ENCODE peak calls at places on chromosomes 6 and 20, in ten cellular contexts. One of them, this sample, is unnamed.

GRCh38 chr6:10412948-10413849 is 1.7 kb downstream of the TFAP2A start:
- DNase-seq in Karpas-422: peak; percentile 55
- DNase-seq in stimulated activated CD8-positive, alpha-beta memory T cell treated with anti-CD3 and anti-CD28 coated beads, Interleukin-12 subunit alpha, Interleukin-12 subunit beta, amount 100 ng/mL, for 4 hours: no peak
- DNase-seq in ACHN: no peak
- DNase-seq in astrocyte of the spinal cord: no peak
- DNase-seq in ecto neural progenitor cell: peak; percentile 72
- DNase-seq in activated CD4-positive, CD25-positive, alpha-beta regulatory T cell treated with anti-CD3 and anti-CD28 coated beads, Interleukin-2, amount 50 U/mL, for 72 hours: no peak
- DNase-seq in effector memory CD8-positive, alpha-beta T cell: no peak
- DNase-seq in Caki2: no peak
- DNase-seq in upper lobe of right lung: peak; percentile 77
- DNase-seq in this sample: peak; percentile 95

GRCh38 chr6:143222758-143223334 is 162.2 kb downstream of the AIG1 start:
- DNase-seq in ecto neural progenitor cell: no peak
- DNase-seq in Caki2: no peak
- DNase-seq in upper lobe of right lung: no peak
- DNase-seq in stimulated activated CD8-positive, alpha-beta memory T cell treated with anti-CD3 and anti-CD28 coated beads, Interleukin-12 subunit alpha, Interleukin-12 subunit beta, amount 100 ng/mL, for 4 hours: no peak
- DNase-seq in activated CD4-positive, CD25-positive, alpha-beta regulatory T cell treated with anti-CD3 and anti-CD28 coated beads, Interleukin-2, amount 50 U/mL, for 72 hours: no peak
- DNase-seq in astrocyte of the spinal cord: no peak
- DNase-seq in effector memory CD8-positive, alpha-beta T cell: no peak
- DNase-seq in Karpas-422: no peak
- DNase-seq in ACHN: no peak
- DNase-seq in this sample: no peak

GRCh38 chr6:115675443-115675842 is 385.2 kb downstream of the FRK start:
- DNase-seq in ACHN: no peak
- DNase-seq in Caki2: no peak
- DNase-seq in astrocyte of the spinal cord: no peak
- DNase-seq in Karpas-422: no peak
- DNase-seq in stimulated activated CD8-positive, alpha-beta memory T cell treated with anti-CD3 and anti-CD28 coated beads, Interleukin-12 subunit alpha, Interleukin-12 subunit beta, amount 100 ng/mL, for 4 hours: no peak
- DNase-seq in upper lobe of right lung: no peak
- DNase-seq in activated CD4-positive, CD25-positive, alpha-beta regulatory T cell treated with anti-CD3 and anti-CD28 coated beads, Interleukin-2, amount 50 U/mL, for 72 hours: no peak
- DNase-seq in ecto neural progenitor cell: no peak
- DNase-seq in effector memory CD8-positive, alpha-beta T cell: no peak
- DNase-seq in this sample: no peak

GRCh38 chr6:7818480-7819165 is 92.0 kb downstream of the TXNDC5 start:
- DNase-seq in upper lobe of right lung: no peak
- DNase-seq in Karpas-422: no peak
- DNase-seq in Caki2: no peak
- DNase-seq in stimulated activated CD8-positive, alpha-beta memory T cell treated with anti-CD3 and anti-CD28 coated beads, Interleukin-12 subunit alpha, Interleukin-12 subunit beta, amount 100 ng/mL, for 4 hours: no peak
- DNase-seq in activated CD4-positive, CD25-positive, alpha-beta regulatory T cell treated with anti-CD3 and anti-CD28 coated beads, Interleukin-2, amount 50 U/mL, for 72 hours: no peak
- DNase-seq in ecto neural progenitor cell: no peak
- DNase-seq in ACHN: no peak
- DNase-seq in astrocyte of the spinal cord: no peak
- DNase-seq in effector memory CD8-positive, alpha-beta T cell: no peak
- DNase-seq in this sample: no peak

GRCh38 chr20:19964289-19965263 is 52.6 kb upstream of the NAA20 start:
- DNase-seq in astrocyte of the spinal cord: peak; percentile 76
- DNase-seq in ecto neural progenitor cell: no peak
- DNase-seq in activated CD4-positive, CD25-positive, alpha-beta regulatory T cell treated with anti-CD3 and anti-CD28 coated beads, Interleukin-2, amount 50 U/mL, for 72 hours: no peak
- DNase-seq in upper lobe of right lung: no peak
- DNase-seq in Caki2: peak; percentile 82
- DNase-seq in effector memory CD8-positive, alpha-beta T cell: no peak
- DNase-seq in ACHN: peak; percentile 57
- DNase-seq in Karpas-422: no peak
- DNase-seq in stimulated activated CD8-positive, alpha-beta memory T cell treated with anti-CD3 and anti-CD28 coated beads, Interleukin-12 subunit alpha, Interleukin-12 subunit beta, amount 100 ng/mL, for 4 hours: no peak
- DNase-seq in this sample: peak; percentile 96

GRCh38 chr6:53005667-53006250 is 10.7 kb upstream of the GSTA4 start:
- DNase-seq in ecto neural progenitor cell: no peak
- DNase-seq in stimulated activated CD8-positive, alpha-beta memory T cell treated with anti-CD3 and anti-CD28 coated beads, Interleukin-12 subunit alpha, Interleukin-12 subunit beta, amount 100 ng/mL, for 4 hours: no peak
- DNase-seq in effector memory CD8-positive, alpha-beta T cell: no peak
- DNase-seq in activated CD4-positive, CD25-positive, alpha-beta regulatory T cell treated with anti-CD3 and anti-CD28 coated beads, Interleukin-2, amount 50 U/mL, for 72 hours: no peak
- DNase-seq in Karpas-422: no peak
- DNase-seq in upper lobe of right lung: no peak
- DNase-seq in Caki2: no peak
- DNase-seq in ACHN: no peak
- DNase-seq in astrocyte of the spinal cord: no peak
- DNase-seq in this sample: no peak

GRCh38 chr6:3884007-3884745 is 35.0 kb downstream of the FAM50B start:
- DNase-seq in upper lobe of right lung: no peak
- DNase-seq in effector memory CD8-positive, alpha-beta T cell: no peak
- DNase-seq in Caki2: peak; percentile 43
- DNase-seq in stimulated activated CD8-positive, alpha-beta memory T cell treated with anti-CD3 and anti-CD28 coated beads, Interleukin-12 subunit alpha, Interleukin-12 subunit beta, amount 100 ng/mL, for 4 hours: no peak
- DNase-seq in activated CD4-positive, CD25-positive, alpha-beta regulatory T cell treated with anti-CD3 and anti-CD28 coated beads, Interleukin-2, amount 50 U/mL, for 72 hours: no peak
- DNase-seq in Karpas-422: no peak
- DNase-seq in ecto neural progenitor cell: no peak
- DNase-seq in ACHN: peak; percentile 50
- DNase-seq in astrocyte of the spinal cord: peak; percentile 76
- DNase-seq in this sample: no peak

GRCh38 chr6:42555477-42556457 is 8.1 kb upstream of the UBR2 start:
- DNase-seq in upper lobe of right lung: no peak
- DNase-seq in activated CD4-positive, CD25-positive, alpha-beta regulatory T cell treated with anti-CD3 and anti-CD28 coated beads, Interleukin-2, amount 50 U/mL, for 72 hours: no peak
- DNase-seq in Karpas-422: peak; percentile 71
- DNase-seq in ecto neural progenitor cell: no peak
- DNase-seq in astrocyte of the spinal cord: no peak
- DNase-seq in ACHN: no peak
- DNase-seq in Caki2: peak; percentile 88
- DNase-seq in stimulated activated CD8-positive, alpha-beta memory T cell treated with anti-CD3 and anti-CD28 coated beads, Interleukin-12 subunit alpha, Interleukin-12 subunit beta, amount 100 ng/mL, for 4 hours: no peak
- DNase-seq in effector memory CD8-positive, alpha-beta T cell: peak; percentile 9
- DNase-seq in this sample: no peak

GRCh38 chr6:40848038-40848437 is 191.0 kb downstream of the UNC5CL start:
- DNase-seq in Caki2: no peak
- DNase-seq in activated CD4-positive, CD25-positive, alpha-beta regulatory T cell treated with anti-CD3 and anti-CD28 coated beads, Interleukin-2, amount 50 U/mL, for 72 hours: no peak
- DNase-seq in astrocyte of the spinal cord: no peak
- DNase-seq in upper lobe of right lung: no peak
- DNase-seq in effector memory CD8-positive, alpha-beta T cell: no peak
- DNase-seq in stimulated activated CD8-positive, alpha-beta memory T cell treated with anti-CD3 and anti-CD28 coated beads, Interleukin-12 subunit alpha, Interleukin-12 subunit beta, amount 100 ng/mL, for 4 hours: no peak
- DNase-seq in ecto neural progenitor cell: no peak
- DNase-seq in ACHN: no peak
- DNase-seq in Karpas-422: no peak
- DNase-seq in this sample: no peak

GRCh38 chr6:3610206-3610605 is 141.3 kb downstream of the PXDC1 start:
- DNase-seq in ACHN: no peak
- DNase-seq in upper lobe of right lung: no peak
- DNase-seq in activated CD4-positive, CD25-positive, alpha-beta regulatory T cell treated with anti-CD3 and anti-CD28 coated beads, Interleukin-2, amount 50 U/mL, for 72 hours: no peak
- DNase-seq in Karpas-422: no peak
- DNase-seq in effector memory CD8-positive, alpha-beta T cell: no peak
- DNase-seq in Caki2: no peak
- DNase-seq in astrocyte of the spinal cord: peak; percentile 47
- DNase-seq in stimulated activated CD8-positive, alpha-beta memory T cell treated with anti-CD3 and anti-CD28 coated beads, Interleukin-12 subunit alpha, Interleukin-12 subunit beta, amount 100 ng/mL, for 4 hours: no peak
- DNase-seq in ecto neural progenitor cell: peak; percentile 1
- DNase-seq in this sample: peak; percentile 74

GRCh38 chr6:43971776-43972126 is 155.5 kb downstream of the MRPL14 start:
- DNase-seq in ACHN: no peak
- DNase-seq in stimulated activated CD8-positive, alpha-beta memory T cell treated with anti-CD3 and anti-CD28 coated beads, Interleukin-12 subunit alpha, Interleukin-12 subunit beta, amount 100 ng/mL, for 4 hours: no peak
- DNase-seq in Caki2: no peak
- DNase-seq in upper lobe of right lung: no peak
- DNase-seq in effector memory CD8-positive, alpha-beta T cell: no peak
- DNase-seq in activated CD4-positive, CD25-positive, alpha-beta regulatory T cell treated with anti-CD3 and anti-CD28 coated beads, Interleukin-2, amount 50 U/mL, for 72 hours: peak; percentile 17
- DNase-seq in Karpas-422: no peak
- DNase-seq in ecto neural progenitor cell: no peak
- DNase-seq in astrocyte of the spinal cord: no peak
- DNase-seq in this sample: no peak

GRCh38 chr6:55578537-55579363 is at the start of gene HMGCLL1:
- DNase-seq in activated CD4-positive, CD25-positive, alpha-beta regulatory T cell treated with anti-CD3 and anti-CD28 coated beads, Interleukin-2, amount 50 U/mL, for 72 hours: no peak
- DNase-seq in Caki2: no peak
- DNase-seq in ecto neural progenitor cell: peak; percentile 87
- DNase-seq in effector memory CD8-positive, alpha-beta T cell: no peak
- DNase-seq in upper lobe of right lung: peak; percentile 71
- DNase-seq in stimulated activated CD8-positive, alpha-beta memory T cell treated with anti-CD3 and anti-CD28 coated beads, Interleukin-12 subunit alpha, Interleukin-12 subunit beta, amount 100 ng/mL, for 4 hours: no peak
- DNase-seq in ACHN: peak; percentile 76
- DNase-seq in astrocyte of the spinal cord: no peak
- DNase-seq in Karpas-422: no peak
- DNase-seq in this sample: no peak

GRCh38 chr6:114304304-114304887 is 38.4 kb downstream of the HS3ST5 start:
- DNase-seq in stimulated activated CD8-positive, alpha-beta memory T cell treated with anti-CD3 and anti-CD28 coated beads, Interleukin-12 subunit alpha, Interleukin-12 subunit beta, amount 100 ng/mL, for 4 hours: no peak
- DNase-seq in activated CD4-positive, CD25-positive, alpha-beta regulatory T cell treated with anti-CD3 and anti-CD28 coated beads, Interleukin-2, amount 50 U/mL, for 72 hours: no peak
- DNase-seq in astrocyte of the spinal cord: peak; percentile 36
- DNase-seq in Karpas-422: peak; percentile 76
- DNase-seq in Caki2: no peak
- DNase-seq in ecto neural progenitor cell: no peak
- DNase-seq in effector memory CD8-positive, alpha-beta T cell: no peak
- DNase-seq in ACHN: peak; percentile 33
- DNase-seq in upper lobe of right lung: no peak
- DNase-seq in this sample: no peak

GRCh38 chr6:156919819-156920379 is 142.7 kb downstream of the ARID1B start:
- DNase-seq in activated CD4-positive, CD25-positive, alpha-beta regulatory T cell treated with anti-CD3 and anti-CD28 coated beads, Interleukin-2, amount 50 U/mL, for 72 hours: no peak
- DNase-seq in upper lobe of right lung: no peak
- DNase-seq in stimulated activated CD8-positive, alpha-beta memory T cell treated with anti-CD3 and anti-CD28 coated beads, Interleukin-12 subunit alpha, Interleukin-12 subunit beta, amount 100 ng/mL, for 4 hours: no peak
- DNase-seq in astrocyte of the spinal cord: no peak
- DNase-seq in Caki2: no peak
- DNase-seq in ecto neural progenitor cell: no peak
- DNase-seq in ACHN: no peak
- DNase-seq in Karpas-422: no peak
- DNase-seq in effector memory CD8-positive, alpha-beta T cell: no peak
- DNase-seq in this sample: no peak

GRCh38 chr6:13560651-13561044 is 13.8 kb upstream of the SIRT5 start:
- DNase-seq in Karpas-422: no peak
- DNase-seq in activated CD4-positive, CD25-positive, alpha-beta regulatory T cell treated with anti-CD3 and anti-CD28 coated beads, Interleukin-2, amount 50 U/mL, for 72 hours: no peak
- DNase-seq in ACHN: no peak
- DNase-seq in upper lobe of right lung: no peak
- DNase-seq in ecto neural progenitor cell: no peak
- DNase-seq in effector memory CD8-positive, alpha-beta T cell: no peak
- DNase-seq in astrocyte of the spinal cord: no peak
- DNase-seq in stimulated activated CD8-positive, alpha-beta memory T cell treated with anti-CD3 and anti-CD28 coated beads, Interleukin-12 subunit alpha, Interleukin-12 subunit beta, amount 100 ng/mL, for 4 hours: no peak
- DNase-seq in Caki2: no peak
- DNase-seq in this sample: no peak

GRCh38 chr20:51985013-51985415 is 182.7 kb upstream of the SALL4 start:
- DNase-seq in ACHN: peak; percentile 57
- DNase-seq in ecto neural progenitor cell: no peak
- DNase-seq in Karpas-422: no peak
- DNase-seq in effector memory CD8-positive, alpha-beta T cell: no peak
- DNase-seq in Caki2: peak; percentile 82
- DNase-seq in stimulated activated CD8-positive, alpha-beta memory T cell treated with anti-CD3 and anti-CD28 coated beads, Interleukin-12 subunit alpha, Interleukin-12 subunit beta, amount 100 ng/mL, for 4 hours: no peak
- DNase-seq in astrocyte of the spinal cord: peak; percentile 94
- DNase-seq in upper lobe of right lung: no peak
- DNase-seq in activated CD4-positive, CD25-positive, alpha-beta regulatory T cell treated with anti-CD3 and anti-CD28 coated beads, Interleukin-2, amount 50 U/mL, for 72 hours: no peak
- DNase-seq in this sample: no peak

GRCh38 chr6:109454483-109455160 is 950 bp downstream of the MICAL1 start:
- DNase-seq in Karpas-422: peak; percentile 85
- DNase-seq in ecto neural progenitor cell: no peak
- DNase-seq in stimulated activated CD8-positive, alpha-beta memory T cell treated with anti-CD3 and anti-CD28 coated beads, Interleukin-12 subunit alpha, Interleukin-12 subunit beta, amount 100 ng/mL, for 4 hours: peak; percentile 59
- DNase-seq in activated CD4-positive, CD25-positive, alpha-beta regulatory T cell treated with anti-CD3 and anti-CD28 coated beads, Interleukin-2, amount 50 U/mL, for 72 hours: peak; percentile 59
- DNase-seq in upper lobe of right lung: peak; percentile 75
- DNase-seq in effector memory CD8-positive, alpha-beta T cell: peak; percentile 73
- DNase-seq in ACHN: no peak
- DNase-seq in Caki2: no peak
- DNase-seq in astrocyte of the spinal cord: peak; percentile 47
- DNase-seq in this sample: no peak

GRCh38 chr20:32957451-32957850 is 46.8 kb downstream of the SUN5 start:
- DNase-seq in astrocyte of the spinal cord: no peak
- DNase-seq in ACHN: no peak
- DNase-seq in effector memory CD8-positive, alpha-beta T cell: no peak
- DNase-seq in stimulated activated CD8-positive, alpha-beta memory T cell treated with anti-CD3 and anti-CD28 coated beads, Interleukin-12 subunit alpha, Interleukin-12 subunit beta, amount 100 ng/mL, for 4 hours: no peak
- DNase-seq in Caki2: peak; percentile 39
- DNase-seq in ecto neural progenitor cell: no peak
- DNase-seq in Karpas-422: peak; percentile 34
- DNase-seq in upper lobe of right lung: no peak
- DNase-seq in activated CD4-positive, CD25-positive, alpha-beta regulatory T cell treated with anti-CD3 and anti-CD28 coated beads, Interleukin-2, amount 50 U/mL, for 72 hours: no peak
- DNase-seq in this sample: no peak

GRCh38 chr6:32973144-32973854 is 4.9 kb downstream of the BRD2 start:
- DNase-seq in Caki2: peak; percentile 50
- DNase-seq in astrocyte of the spinal cord: no peak
- DNase-seq in activated CD4-positive, CD25-positive, alpha-beta regulatory T cell treated with anti-CD3 and anti-CD28 coated beads, Interleukin-2, amount 50 U/mL, for 72 hours: peak; percentile 53
- DNase-seq in stimulated activated CD8-positive, alpha-beta memory T cell treated with anti-CD3 and anti-CD28 coated beads, Interleukin-12 subunit alpha, Interleukin-12 subunit beta, amount 100 ng/mL, for 4 hours: peak; percentile 40
- DNase-seq in upper lobe of right lung: no peak
- DNase-seq in ACHN: peak; percentile 23
- DNase-seq in effector memory CD8-positive, alpha-beta T cell: peak; percentile 64
- DNase-seq in Karpas-422: peak; percentile 78
- DNase-seq in ecto neural progenitor cell: peak; percentile 74
- DNase-seq in this sample: no peak

GRCh38 chr6:169230923-169231789 is 22.5 kb downstream of the THBS2 start:
- DNase-seq in astrocyte of the spinal cord: no peak
- DNase-seq in activated CD4-positive, CD25-positive, alpha-beta regulatory T cell treated with anti-CD3 and anti-CD28 coated beads, Interleukin-2, amount 50 U/mL, for 72 hours: no peak
- DNase-seq in Caki2: no peak
- DNase-seq in ecto neural progenitor cell: peak; percentile 38
- DNase-seq in ACHN: no peak
- DNase-seq in stimulated activated CD8-positive, alpha-beta memory T cell treated with anti-CD3 and anti-CD28 coated beads, Interleukin-12 subunit alpha, Interleukin-12 subunit beta, amount 100 ng/mL, for 4 hours: no peak
- DNase-seq in upper lobe of right lung: no peak
- DNase-seq in effector memory CD8-positive, alpha-beta T cell: no peak
- DNase-seq in Karpas-422: no peak
- DNase-seq in this sample: peak; percentile 70

GRCh38 chr20:19819149-19819548 is 61.1 kb downstream of the RIN2 start:
- DNase-seq in astrocyte of the spinal cord: no peak
- DNase-seq in ACHN: no peak
- DNase-seq in Karpas-422: no peak
- DNase-seq in stimulated activated CD8-positive, alpha-beta memory T cell treated with anti-CD3 and anti-CD28 coated beads, Interleukin-12 subunit alpha, Interleukin-12 subunit beta, amount 100 ng/mL, for 4 hours: no peak
- DNase-seq in ecto neural progenitor cell: no peak
- DNase-seq in upper lobe of right lung: no peak
- DNase-seq in activated CD4-positive, CD25-positive, alpha-beta regulatory T cell treated with anti-CD3 and anti-CD28 coated beads, Interleukin-2, amount 50 U/mL, for 72 hours: no peak
- DNase-seq in Caki2: no peak
- DNase-seq in effector memory CD8-positive, alpha-beta T cell: no peak
- DNase-seq in this sample: no peak

GRCh38 chr20:61300741-61301140 is 48.7 kb downstream of the CDH4 start:
- DNase-seq in stimulated activated CD8-positive, alpha-beta memory T cell treated with anti-CD3 and anti-CD28 coated beads, Interleukin-12 subunit alpha, Interleukin-12 subunit beta, amount 100 ng/mL, for 4 hours: no peak
- DNase-seq in ecto neural progenitor cell: no peak
- DNase-seq in activated CD4-positive, CD25-positive, alpha-beta regulatory T cell treated with anti-CD3 and anti-CD28 coated beads, Interleukin-2, amount 50 U/mL, for 72 hours: no peak
- DNase-seq in astrocyte of the spinal cord: no peak
- DNase-seq in ACHN: no peak
- DNase-seq in Caki2: no peak
- DNase-seq in Karpas-422: no peak
- DNase-seq in effector memory CD8-positive, alpha-beta T cell: no peak
- DNase-seq in upper lobe of right lung: no peak
- DNase-seq in this sample: no peak

GRCh38 chr6:139531148-139531547 is 156.7 kb upstream of the CITED2 start:
- DNase-seq in Caki2: peak; percentile 47
- DNase-seq in astrocyte of the spinal cord: peak; percentile 39
- DNase-seq in activated CD4-positive, CD25-positive, alpha-beta regulatory T cell treated with anti-CD3 and anti-CD28 coated beads, Interleukin-2, amount 50 U/mL, for 72 hours: no peak
- DNase-seq in Karpas-422: no peak
- DNase-seq in upper lobe of right lung: no peak
- DNase-seq in ACHN: no peak
- DNase-seq in stimulated activated CD8-positive, alpha-beta memory T cell treated with anti-CD3 and anti-CD28 coated beads, Interleukin-12 subunit alpha, Interleukin-12 subunit beta, amount 100 ng/mL, for 4 hours: peak; percentile 6
- DNase-seq in effector memory CD8-positive, alpha-beta T cell: peak; percentile 56
- DNase-seq in ecto neural progenitor cell: no peak
- DNase-seq in this sample: no peak

GRCh38 chr20:36540551-36541211 is 638 bp upstream of the MYL9 start:
- DNase-seq in ACHN: no peak
- DNase-seq in ecto neural progenitor cell: peak; percentile 63
- DNase-seq in Karpas-422: no peak
- DNase-seq in Caki2: no peak
- DNase-seq in effector memory CD8-positive, alpha-beta T cell: no peak
- DNase-seq in astrocyte of the spinal cord: no peak
- DNase-seq in stimulated activated CD8-positive, alpha-beta memory T cell treated with anti-CD3 and anti-CD28 coated beads, Interleukin-12 subunit alpha, Interleukin-12 subunit beta, amount 100 ng/mL, for 4 hours: no peak
- DNase-seq in upper lobe of right lung: no peak
- DNase-seq in activated CD4-positive, CD25-positive, alpha-beta regulatory T cell treated with anti-CD3 and anti-CD28 coated beads, Interleukin-2, amount 50 U/mL, for 72 hours: no peak
- DNase-seq in this sample: no peak

GRCh38 chr6:158431560-158431959 is 119.3 kb downstream of the TULP4 start:
- DNase-seq in Caki2: no peak
- DNase-seq in effector memory CD8-positive, alpha-beta T cell: no peak
- DNase-seq in activated CD4-positive, CD25-positive, alpha-beta regulatory T cell treated with anti-CD3 and anti-CD28 coated beads, Interleukin-2, amount 50 U/mL, for 72 hours: no peak
- DNase-seq in upper lobe of right lung: no peak
- DNase-seq in ACHN: no peak
- DNase-seq in Karpas-422: no peak
- DNase-seq in stimulated activated CD8-positive, alpha-beta memory T cell treated with anti-CD3 and anti-CD28 coated beads, Interleukin-12 subunit alpha, Interleukin-12 subunit beta, amount 100 ng/mL, for 4 hours: no peak
- DNase-seq in astrocyte of the spinal cord: no peak
- DNase-seq in ecto neural progenitor cell: no peak
- DNase-seq in this sample: no peak